ENCODE peak calls at places on chromosomes 6 and 20, in ten cellular contexts. E is heart left ventricle, L is breast epithelium, O is AG04450, U is tibial artery, Z is hepatocyte, I is left lung, F is CD14-positive monocyte, B is ovary, P is progenitor cell of endocrine pancreas. M is an unnamed sample.

GRCh38 chr20:9884666-9885065 is 45.8 kb upstream of the PAK5 start:
- DNase-seq in E (no peak), L (no peak), O (no peak), U (no peak), Z (no peak), I (no peak), F (no peak), B (no peak), P (no peak), M (no peak)

GRCh38 chr20:40462600-40462999 is 226.4 kb downstream of the MAFB start:
- DNase-seq in E (no peak), L (no peak), O (no peak), U (no peak), Z (no peak), I (no peak), F (no peak), B (no peak), P (no peak), M (no peak)

GRCh38 chr6:8535505-8535904 is 100.2 kb upstream of the SLC35B3 start:
- DNase-seq in E (no peak), L (no peak), O (no peak), U (no peak), Z (no peak), I (no peak), F (no peak), B (no peak), P (no peak), M (no peak)

GRCh38 chr20:856361-856775 is 22.9 kb downstream of the FAM110A start:
- DNase-seq in E (no peak), L (peak), O (no peak), U (no peak), Z (no peak), I (no peak), F (no peak), B (no peak), P (no peak), M (peak)

GRCh38 chr6:155377061-155377460 is 62.8 kb upstream of the TFB1M start:
- DNase-seq in E (no peak), L (no peak), O (peak), U (no peak), Z (no peak), I (no peak), F (no peak), B (no peak), P (no peak), M (peak)

GRCh38 chr6:37092851-37093727 is 76.9 kb upstream of the PIM1 start:
- DNase-seq in E (no peak), L (no peak), O (no peak), U (no peak), Z (no peak), I (no peak), F (no peak), B (no peak), P (no peak), M (no peak)

GRCh38 chr6:107731422-107732319 is 92.4 kb downstream of the SCML4 start:
- DNase-seq in E (no peak), L (no peak), O (no peak), U (no peak), Z (peak), I (no peak), F (no peak), B (no peak), P (no peak), M (no peak)

GRCh38 chr6:112936476-112936875 is 589.3 kb downstream of the RFPL4B start:
- DNase-seq in E (no peak), L (no peak), O (no peak), U (no peak), Z (no peak), I (no peak), F (no peak), B (no peak), P (no peak), M (peak)

GRCh38 chr6:158849899-158850806 is 31.0 kb upstream of the EZR start:
- DNase-seq in E (no peak), L (no peak), O (peak), U (no peak), Z (peak), I (no peak), F (peak), B (no peak), P (no peak), M (no peak)

GRCh38 chr6:8343600-8343999 is 91.7 kb downstream of the SLC35B3 start:
- DNase-seq in E (no peak), L (no peak), O (no peak), U (no peak), Z (no peak), I (no peak), F (no peak), B (no peak), P (no peak), M (no peak)

GRCh38 chr6:27650620-27651370 is 177.9 kb upstream of the ZNF184 start:
- DNase-seq in E (no peak), L (no peak), O (no peak), U (no peak), Z (peak), I (no peak), F (no peak), B (no peak), P (peak), M (no peak)

DNA sequence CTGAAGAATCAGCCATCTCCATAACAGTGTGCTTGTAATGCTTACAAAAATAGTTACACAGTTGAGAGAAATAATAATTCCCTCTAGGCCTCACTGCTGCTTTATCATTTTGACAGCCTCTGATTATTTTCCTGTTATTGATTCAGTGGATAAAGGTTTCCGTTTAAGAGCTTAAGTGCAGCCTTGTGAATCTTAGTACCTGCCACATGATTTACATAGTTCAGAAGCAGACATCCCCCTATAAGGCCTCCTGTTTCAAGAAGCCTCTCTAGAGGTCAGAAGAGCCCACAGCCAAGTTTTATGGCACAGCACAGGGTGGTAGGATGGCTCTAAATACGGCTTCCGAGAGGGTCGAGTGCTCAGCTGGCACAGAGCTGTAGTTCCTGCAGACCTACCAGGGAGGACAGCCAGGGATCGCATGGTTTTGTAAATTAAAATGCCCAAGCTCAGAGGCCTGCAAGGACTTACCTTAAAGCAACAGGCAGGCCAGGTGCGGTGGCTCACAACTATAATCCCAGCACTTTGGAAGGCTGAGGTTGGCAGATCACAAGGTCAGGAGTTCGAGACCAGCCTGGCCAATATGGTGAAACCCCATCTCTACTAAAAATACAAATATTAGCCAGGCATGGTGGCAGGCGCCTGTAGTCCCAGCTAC is 17.6 kb upstream of the PYGB start:
- DNase-seq in E (no peak), L (no peak), O (no peak), U (no peak), Z (no peak), I (no peak), F (no peak), B (no peak), P (no peak), M (no peak)
- TF ChIP-seq CTCF in E (no peak), L (no peak), O (no peak), U (no peak), Z (no peak), I (no peak), F (no peak), B (no peak), P (no peak), M (no peak)

GRCh38 chr6:44061375-44062104 is 65.7 kb downstream of the MRPL14 start:
- DNase-seq in E (no peak), L (no peak), O (no peak), U (no peak), Z (no peak), I (no peak), F (no peak), B (no peak), P (no peak), M (no peak)
- TF ChIP-seq CTCF in E (no peak), L (no peak), O (no peak), U (no peak), Z (no peak), I (no peak), F (no peak), B (no peak), P (no peak), M (no peak)

DNA sequence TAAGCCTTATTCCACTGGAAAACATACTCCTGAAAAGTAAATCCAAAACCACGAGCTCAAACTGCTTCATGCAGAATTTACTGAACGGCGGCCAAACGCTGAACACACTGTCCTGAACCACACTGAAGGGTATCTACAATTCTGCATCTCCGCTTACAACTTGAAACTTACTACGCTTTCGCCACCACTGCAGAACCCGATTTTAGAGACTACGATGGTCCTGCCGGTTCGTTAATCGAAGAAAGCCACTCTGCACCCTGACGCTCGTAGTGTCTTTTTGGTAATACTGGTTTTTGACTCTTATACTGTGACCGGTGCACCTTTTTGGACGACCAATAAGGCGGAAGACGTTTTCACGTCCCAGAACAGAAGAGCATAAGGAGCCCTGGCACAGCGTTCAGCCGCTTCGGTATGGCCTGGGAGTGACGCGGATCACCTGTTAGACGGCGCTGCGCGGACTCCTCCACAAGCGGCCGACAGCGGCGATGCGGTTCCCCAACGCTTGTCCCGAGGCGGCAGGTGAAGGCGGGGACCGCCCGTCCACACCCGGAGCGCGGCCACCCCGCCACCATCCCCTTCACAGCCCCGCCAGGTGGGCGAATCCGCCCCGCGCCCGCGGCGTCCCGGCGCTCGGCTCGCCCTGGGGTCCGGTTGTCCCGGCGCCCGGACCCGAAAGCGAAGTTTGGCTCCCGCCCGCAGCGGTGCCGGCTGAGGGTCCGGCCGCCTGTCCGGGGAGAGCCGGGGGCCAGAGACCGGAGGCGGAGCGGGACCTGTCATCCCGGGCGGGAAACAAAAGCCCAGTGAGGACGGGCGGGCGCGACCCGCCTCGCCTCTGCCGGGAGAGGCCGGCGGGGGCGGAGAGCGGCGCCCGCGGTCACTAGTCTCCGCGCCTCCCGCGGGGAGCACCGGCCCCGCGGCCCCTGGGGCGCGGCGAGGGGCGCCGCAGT is 784 bp downstream of the FKBP5 start:
- DNase-seq in E (peak), L (peak), O (no peak), U (peak), Z (peak), I (peak), F (no peak), B (peak), P (peak), M (no peak)
- TF ChIP-seq CTCF in E (no peak), L (no peak), O (no peak), U (no peak), Z (no peak), I (no peak), F (no peak), B (no peak), P (no peak), M (no peak)

GRCh38 chr6:25181923-25182322 is 97.3 kb upstream of the CARMIL1 start:
- DNase-seq in E (no peak), L (no peak), O (no peak), U (no peak), Z (no peak), I (no peak), F (no peak), B (no peak), P (no peak), M (no peak)
- TF ChIP-seq CTCF in E (no peak), L (no peak), O (no peak), U (no peak), Z (no peak), I (no peak), F (no peak), B (no peak), P (no peak), M (no peak)

DNA sequence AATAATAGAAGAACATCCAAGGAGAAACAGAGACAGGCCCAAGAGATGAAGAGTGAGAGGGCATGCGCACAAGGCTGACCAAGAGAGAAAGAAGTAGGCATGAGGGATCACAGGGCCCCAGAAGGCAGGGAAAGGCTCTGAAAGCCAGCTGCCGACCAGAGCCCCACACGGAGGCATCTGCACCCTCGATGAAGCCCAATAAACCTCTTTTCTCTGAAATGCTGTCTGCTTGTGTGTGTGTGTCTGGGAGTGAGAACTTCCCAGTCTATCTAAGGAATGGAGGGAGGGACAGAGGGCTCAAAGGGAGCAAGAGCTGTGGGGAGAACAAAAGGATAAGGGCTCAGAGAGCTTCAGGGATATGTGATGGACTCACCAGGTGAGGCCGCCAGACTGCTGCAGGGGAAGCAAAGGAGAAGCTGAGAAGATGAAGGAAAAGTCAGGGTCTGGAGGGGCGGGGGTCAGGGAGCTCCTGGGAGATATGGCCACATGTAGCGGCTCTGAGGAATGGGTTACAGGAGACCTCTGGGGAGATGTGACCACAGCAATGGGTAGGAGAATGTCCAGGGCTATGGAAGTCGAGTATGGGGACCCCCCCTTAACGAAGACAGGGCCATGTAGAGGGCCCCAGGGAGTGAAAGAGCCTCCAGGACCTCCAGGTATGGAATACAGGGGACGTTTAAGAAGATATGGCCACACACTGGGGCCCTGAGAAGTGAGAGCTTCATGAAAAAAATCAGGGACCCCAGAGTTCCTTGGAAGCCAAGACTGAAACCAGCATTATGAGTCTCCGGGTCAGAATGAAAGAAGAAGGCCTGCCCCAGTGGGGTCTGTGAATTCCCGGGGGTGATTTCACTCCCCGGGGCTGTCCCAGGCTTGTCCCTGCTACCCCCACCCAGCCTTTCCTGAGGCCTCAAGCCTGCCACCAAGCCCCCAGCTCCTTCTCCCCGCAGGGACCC is 981 bp upstream of the TNF start:
- DNase-seq in E (no peak), L (no peak), O (no peak), U (no peak), Z (no peak), I (no peak), F (no peak), B (no peak), P (no peak), M (no peak)
- TF ChIP-seq CTCF in E (no peak), L (no peak), O (no peak), U (no peak), Z (no peak), I (no peak), F (no peak), B (no peak), P (no peak), M (no peak)

DNA sequence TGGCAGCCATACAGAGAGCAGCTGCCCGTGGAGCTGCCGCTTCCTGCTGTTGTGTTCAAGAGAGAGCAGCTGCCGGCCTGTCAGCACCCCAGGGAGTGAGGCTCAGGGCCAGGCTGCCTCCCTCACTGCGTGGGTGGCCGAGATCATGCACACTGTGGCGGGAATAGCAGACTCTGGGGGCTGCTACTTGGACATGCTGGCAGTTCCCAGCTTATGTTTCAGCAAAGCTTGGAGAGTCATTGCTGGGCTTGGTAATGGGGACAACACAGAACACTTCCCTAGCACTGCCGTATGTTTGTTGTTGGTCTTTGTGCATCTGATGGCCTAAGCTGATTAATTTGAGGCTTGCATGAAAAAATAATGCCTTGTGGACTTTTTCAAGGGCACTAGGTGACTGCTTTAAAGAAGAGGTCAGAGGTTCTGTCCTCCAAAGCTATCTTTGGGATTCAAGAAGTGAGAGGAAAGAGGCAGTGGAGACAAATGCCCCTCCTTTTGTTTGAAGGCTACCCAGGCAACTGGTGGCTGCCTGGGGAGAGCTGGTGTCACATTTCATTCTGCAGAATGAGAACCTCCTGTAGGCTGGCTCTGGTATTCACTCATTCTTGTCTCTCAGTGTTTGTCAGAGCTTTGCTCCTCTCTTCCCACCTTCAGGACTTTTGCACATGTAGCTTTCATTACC is 18.8 kb downstream of the MRAP2 start:
- DNase-seq in E (peak), L (no peak), O (peak), U (peak), Z (peak), I (peak), F (no peak), B (peak), P (no peak), M (no peak)
- TF ChIP-seq CTCF in E (no peak), L (no peak), O (peak), U (peak), Z (no peak), I (no peak), F (no peak), B (no peak), P (peak), M (no peak)

GRCh38 chr6:49453221-49453620 is 9.8 kb downstream of the MMUT start:
- DNase-seq in E (no peak), L (no peak), O (no peak), U (no peak), Z (peak), I (no peak), F (no peak), B (no peak), P (no peak), M (no peak)
- TF ChIP-seq CTCF in E (peak), L (no peak), O (peak), U (peak), Z (peak), I (no peak), F (peak), B (no peak), P (peak), M (peak)

DNA sequence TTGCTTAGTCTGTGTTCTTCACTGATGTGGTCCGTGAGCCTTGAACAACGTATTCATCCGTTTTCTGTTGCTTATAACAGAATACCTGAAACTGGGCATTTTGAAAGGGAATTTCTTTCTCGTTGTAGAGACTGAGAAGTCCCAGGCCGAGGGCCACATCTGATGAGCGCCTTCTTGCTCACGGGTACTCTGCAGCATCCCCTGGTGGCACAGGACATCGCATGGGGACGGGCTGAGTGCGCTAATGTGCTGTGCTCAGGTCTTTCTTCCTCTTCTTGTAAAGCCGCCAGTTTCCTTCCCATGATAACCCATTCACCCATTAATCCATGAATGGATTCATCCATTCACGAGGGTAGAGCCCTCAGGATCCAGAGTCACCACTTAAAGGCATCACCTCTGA is 161.0 kb downstream of the NFATC2 start:
- DNase-seq in E (no peak), L (no peak), O (no peak), U (no peak), Z (no peak), I (peak), F (no peak), B (no peak), P (no peak), M (no peak)
- TF ChIP-seq CTCF in E (no peak), L (no peak), O (no peak), U (no peak), Z (no peak), I (no peak), F (no peak), B (no peak), P (no peak), M (no peak)